ENCODE peak calls at places on chromosomes 5 and 9, in four cellular contexts. One of them, this sample, is unnamed.

GRCh38 chr9:103574056-103574455 is 520.1 kb upstream of the SMC2 start:
- DNase-seq in tibial artery: no peak
- DNase-seq in HL-60: no peak
- DNase-seq in AG10803: no peak
- DNase-seq in this sample: no peak

GRCh38 chr5:96657068-96657467 is 5.1 kb upstream of the CAST start:
- DNase-seq in AG10803: peak
- DNase-seq in HL-60: peak
- DNase-seq in tibial artery: peak
- DNase-seq in this sample: no peak

GRCh38 chr9:137672907-137673791 is 54.3 kb downstream of the EHMT1 start:
- DNase-seq in HL-60: peak
- DNase-seq in AG10803: peak
- DNase-seq in tibial artery: peak
- DNase-seq in this sample: no peak

GRCh38 chr5:42875785-42876374 is 64.2 kb upstream of the SELENOP start:
- DNase-seq in HL-60: peak
- DNase-seq in AG10803: no peak
- DNase-seq in tibial artery: no peak
- DNase-seq in this sample: no peak

GRCh38 chr9:131404581-131404980 is 10.7 kb downstream of the PRRC2B start:
- DNase-seq in tibial artery: no peak
- DNase-seq in AG10803: peak
- DNase-seq in HL-60: no peak
- DNase-seq in this sample: no peak

GRCh38 chr5:151063136-151063544 is 17.7 kb downstream of the TNIP1 start:
- DNase-seq in HL-60: no peak
- DNase-seq in AG10803: peak
- DNase-seq in tibial artery: peak
- DNase-seq in this sample: peak

GRCh38 chr9:135480942-135481315 is 1.3 kb downstream of the PPP1R26 start:
- DNase-seq in HL-60: no peak
- DNase-seq in AG10803: no peak
- DNase-seq in tibial artery: no peak
- DNase-seq in this sample: no peak

GRCh38 chr9:95764920-95765319 is 110.6 kb upstream of the ERCC6L2 start:
- DNase-seq in tibial artery: no peak
- DNase-seq in HL-60: no peak
- DNase-seq in AG10803: no peak
- DNase-seq in this sample: no peak

GRCh38 chr5:176533390-176533789 is 3.8 kb downstream of the RNF44 start:
- DNase-seq in HL-60: peak
- DNase-seq in AG10803: no peak
- DNase-seq in tibial artery: no peak
- DNase-seq in this sample: peak

GRCh38 chr9:10678010-10678409 is 65.2 kb upstream of the PTPRD start:
- DNase-seq in HL-60: no peak
- DNase-seq in tibial artery: no peak
- DNase-seq in AG10803: no peak
- DNase-seq in this sample: no peak

GRCh38 chr5:140564196-140565023 is at the start of the genes APBB3 and SLC35A4:
- DNase-seq in AG10803: peak
- DNase-seq in tibial artery: peak
- DNase-seq in HL-60: peak
- DNase-seq in this sample: peak

GRCh38 chr5:32471784-32472183 is 27.2 kb upstream of the ZFR start:
- DNase-seq in HL-60: no peak
- DNase-seq in AG10803: no peak
- DNase-seq in tibial artery: no peak
- DNase-seq in this sample: no peak

GRCh38 chr9:15155826-15156225 is 151.2 kb downstream of the TTC39B start:
- DNase-seq in AG10803: peak
- DNase-seq in tibial artery: peak
- DNase-seq in HL-60: no peak
- DNase-seq in this sample: no peak

GRCh38 chr9:27600254-27600653 is 27.0 kb upstream of the C9orf72 start:
- DNase-seq in AG10803: no peak
- DNase-seq in HL-60: peak
- DNase-seq in tibial artery: no peak
- DNase-seq in this sample: no peak

GRCh38 chr5:122311888-122312669 is at the start of gene SNCAIP:
- DNase-seq in AG10803: peak
- DNase-seq in HL-60: no peak
- DNase-seq in tibial artery: peak
- DNase-seq in this sample: peak

GRCh38 chr5:168434746-168435321 is 51.4 kb upstream of the RARS1 start:
- DNase-seq in HL-60: no peak
- DNase-seq in AG10803: peak
- DNase-seq in tibial artery: no peak
- DNase-seq in this sample: no peak

GRCh38 chr9:76996700-76997099 is 22.8 kb upstream of the FOXB2 start:
- DNase-seq in AG10803: peak
- DNase-seq in HL-60: no peak
- DNase-seq in tibial artery: peak
- DNase-seq in this sample: peak

This sample was measured in aorta.